ENCODE peak calls at places on chromosomes 13 and 19, in eight cellular contexts. T is stomach; B is dorsolateral prefrontal cortex; R is left ventricle myocardium inferior; A is cardiac muscle cell; D is CD8-positive, alpha-beta T cell; G is transverse colon; I is tibial nerve. P is an unnamed sample.

GRCh38 chr13:47437411-47437810 is 540.6 kb upstream of the HTR2A start:
- DNase-seq in T (no peak), A (no peak), G (no peak), R (no peak), B (no peak), I (no peak), D (no peak), P (no peak)

GRCh38 chr13:114049626-114050101 is 75.8 kb upstream of the C13orf46 start:
- DNase-seq in I (no peak), T (no peak), D (no peak), G (no peak), B (peak; percentile 37), A (no peak), R (no peak), P (no peak)

GRCh38 chr13:35700661-35701060 is 224.2 kb upstream of the MAB21L1 start:
- DNase-seq in R (no peak), G (no peak), B (no peak), T (no peak), A (no peak), I (no peak), D (no peak), P (no peak)

GRCh38 chr19:4101496-4101770 is 22.5 kb downstream of the MAP2K2 start:
- DNase-seq in G (no peak), I (no peak), D (no peak), R (no peak), T (no peak), A (no peak), B (no peak), P (no peak)

GRCh38 chr13:36839981-36840380 is 21.0 kb downstream of the RFXAP start:
- DNase-seq in B (no peak), R (no peak), A (no peak), G (no peak), D (no peak), T (no peak), I (no peak), P (no peak)

GRCh38 chr13:25132984-25133383 is 37.0 kb downstream of the PABPC3 start:
- DNase-seq in R (no peak), G (no peak), T (no peak), D (no peak), I (peak; percentile 10), A (no peak), B (no peak), P (no peak)

GRCh38 chr19:46784262-46785053 is 3.9 kb downstream of the SLC1A5 start:
- DNase-seq in D (peak; percentile 63), A (peak; percentile 95), B (no peak), R (peak; percentile 69), G (peak; percentile 89), T (peak; percentile 84), I (peak; percentile 62), P (no peak)

GRCh38 chr19:29517412-29517811 is 8.4 kb upstream of the VSTM2B start:
- DNase-seq in G (no peak), I (no peak), D (no peak), T (no peak), R (no peak), B (peak; percentile 33), A (no peak), P (no peak)

GRCh38 chr19:52789440-52789839 is 2.8 kb upstream of the ZNF600 start:
- DNase-seq in B (no peak), D (no peak), G (no peak), A (no peak), R (no peak), T (no peak), I (no peak), P (no peak)

GRCh38 chr19:56403764-56404704 is at the start of gene ZNF583:
- DNase-seq in I (peak; percentile 93), A (peak; percentile 99), R (peak; percentile 98), T (peak; percentile 95), B (peak; percentile 95), D (peak; percentile 94), G (peak; percentile 95), P (peak; percentile 80)
- TF ChIP-seq CTCF in I (no peak), A (no peak), R (no peak), T (no peak), B (peak; percentile 5), D (no peak), G (no peak), P (no peak)

GRCh38 chr19:13834308-13834790 is 39.1 kb downstream of the ZSWIM4 start:
- DNase-seq in D (no peak), G (no peak), B (no peak), A (peak; percentile 47), I (no peak), R (no peak), T (no peak), P (no peak)
- H3K4me3 ChIP-seq in D (no peak overlapping the region), G (no peak overlapping the region), B (no peak overlapping the region), A (no peak overlapping the region), I (no peak overlapping the region), R (peak overlapping the region; percentile 51), T (peak overlapping the region; percentile 12), P (no peak overlapping the region)

DNA sequence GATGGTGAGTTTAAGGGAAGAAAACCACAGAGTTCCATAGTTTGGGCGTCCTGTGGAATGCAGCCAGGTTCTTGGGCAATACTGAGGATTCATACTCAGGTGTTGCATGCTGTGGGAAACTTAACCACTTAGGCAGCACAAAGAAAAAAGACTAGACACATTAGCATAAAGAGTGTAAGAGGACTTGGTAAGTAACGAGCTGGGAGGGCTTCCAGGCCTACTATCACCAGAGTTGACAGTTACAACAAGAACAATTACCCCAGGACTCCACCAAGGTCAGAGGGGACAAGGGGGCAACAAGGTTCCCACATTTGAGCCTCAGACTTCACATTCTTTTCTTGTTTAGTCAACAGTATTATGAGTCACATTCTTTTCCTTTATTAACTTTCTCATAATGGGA is 33.2 kb downstream of the KCTD12 start:
- DNase-seq in R (no peak), I (no peak), A (peak; percentile 60), T (no peak), G (no peak), D (no peak), B (no peak), P (no peak)
- H3K27me3 ChIP-seq in R (no peaks in the 10 kb centered on the region), I (no peaks in the 10 kb centered on the region), A (no peaks in the 10 kb centered on the region), T (no peaks in the 10 kb centered on the region), G (no peaks in the 10 kb centered on the region), D (no peaks in the 10 kb centered on the region), B (no peaks in the 10 kb centered on the region), P (no peaks in the 10 kb centered on the region)

DNA sequence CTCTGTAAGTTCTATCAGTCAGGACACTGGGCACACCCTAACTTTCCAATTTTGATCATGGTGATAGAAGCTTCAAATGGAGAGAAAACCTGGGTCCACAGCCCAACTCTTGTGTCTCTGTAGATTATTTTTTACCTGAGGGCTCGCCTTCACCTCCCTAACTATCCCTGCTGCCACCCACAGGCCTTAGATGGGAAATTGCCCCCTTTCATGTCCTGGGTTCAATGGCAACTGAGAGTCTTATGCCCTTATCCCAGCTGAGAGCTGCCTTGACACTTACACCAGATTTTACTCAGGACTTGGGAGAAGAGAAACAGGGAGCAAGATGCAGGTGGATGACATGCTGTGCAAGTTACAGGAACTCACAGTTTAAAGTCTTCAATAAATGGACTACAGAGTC is 81.7 kb downstream of the RAP2A start:
- DNase-seq in R (no peak), G (no peak), T (no peak), I (no peak), A (no peak), B (no peak), D (no peak), P (no peak)
- TF ChIP-seq CTCF in R (no peak), G (no peak), T (no peak), I (no peak), A (no peak), B (no peak), D (no peak), P (no peak)

GRCh38 chr13:70849267-70849666 is 741.0 kb upstream of the KLHL1 start:
- DNase-seq in R (no peak), A (no peak), D (no peak), G (no peak), I (no peak), T (no peak), B (no peak), P (no peak)
- H3K4me3 ChIP-seq in R (no peak overlapping the region), A (no peak overlapping the region), D (no peak overlapping the region), G (no peak overlapping the region), I (no peak overlapping the region), T (no peak overlapping the region), B (no peak overlapping the region), P (no peak overlapping the region)

DNA sequence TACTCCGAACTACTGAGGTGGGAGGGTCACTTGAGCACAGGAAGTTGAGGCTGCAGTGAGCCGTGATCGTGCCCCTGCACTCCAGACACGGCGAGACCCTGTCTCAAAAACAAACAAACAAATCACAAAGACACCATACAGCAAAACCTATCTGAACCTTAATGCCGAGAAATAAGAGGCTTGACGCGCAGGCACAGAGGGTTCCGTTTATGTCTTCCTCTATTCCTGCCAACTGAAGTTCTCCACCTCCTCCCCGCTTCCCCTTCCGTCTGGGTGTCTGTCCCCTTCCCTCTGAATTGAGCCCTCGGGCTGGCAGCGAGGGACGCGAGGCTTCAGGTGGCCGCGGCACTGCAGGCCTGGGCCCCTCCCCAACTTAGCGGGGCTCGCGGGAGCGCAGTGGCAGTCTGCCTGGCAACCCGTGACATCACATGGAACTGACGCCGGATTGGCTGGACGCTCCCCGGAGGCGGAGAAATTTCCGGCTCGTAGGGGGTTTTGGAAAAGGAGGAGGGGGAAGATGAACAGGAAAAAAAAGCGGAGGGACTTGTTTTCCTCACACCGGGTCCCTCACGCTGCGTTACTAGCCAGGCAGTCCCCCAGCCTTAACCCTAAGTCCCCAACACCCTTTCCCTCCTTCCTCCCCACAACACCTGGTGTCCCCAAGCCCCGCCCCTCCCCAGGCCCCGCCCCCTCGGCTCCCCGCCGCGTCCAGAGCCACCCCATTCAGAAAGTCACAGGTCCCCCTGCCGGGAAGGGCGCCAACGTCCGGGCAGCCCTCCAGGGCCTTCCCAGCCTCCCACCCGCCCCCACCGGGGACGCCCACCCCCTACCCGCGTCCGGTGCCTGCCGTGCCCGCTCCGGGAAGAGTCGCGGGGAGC is 1.1 kb upstream of the MYBPC2 start:
- DNase-seq in R (peak; percentile 84), A (peak; percentile 77), G (peak; percentile 90), D (peak; percentile 94), I (peak; percentile 78), B (peak; percentile 90), T (peak; percentile 89), P (no peak)
- H3K27me3 ChIP-seq in R (peaks cover 74% of the 10 kb centered on the region), A (no peaks in the 10 kb centered on the region), G (peaks cover 59% of the 10 kb centered on the region), D (peaks cover 4% of the 10 kb centered on the region), I (peaks cover 78% of the 10 kb centered on the region), B (no peaks in the 10 kb centered on the region), T (peaks cover 79% of the 10 kb centered on the region), P (no peaks in the 10 kb centered on the region)

GRCh38 chr13:83340170-83340569 is 542.1 kb downstream of the SLITRK1 start:
- DNase-seq in I (no peak), G (no peak), R (no peak), B (no peak), A (no peak), D (no peak), T (no peak), P (no peak)
- TF ChIP-seq CTCF in I (no peak), G (no peak), R (no peak), B (no peak), A (no peak), D (no peak), T (no peak), P (no peak)